ENCODE peak calls at places on chromosomes 7 and 10, in eight cellular contexts. One of them, this sample, is unnamed.

GRCh38 chr7:79495544-79496272 is 42.2 kb upstream of the MAGI2 start:
- DNase-seq in Ammon's horn: no peak
- DNase-seq in germinal center: no peak
- DNase-seq in activated effector memory CD4-positive, alpha-beta T cell treated with Interleukin-2 at 50 U/mL for 16 hours: no peak
- DNase-seq in ELF-1: no peak
- DNase-seq in stimulated activated CD8-positive, alpha-beta memory T cell treated with anti-CD3 and anti-CD28 coated beads, Interleukin-4, amount 100 ng/mL, for 4 hours: no peak
- DNase-seq in iris pigment epithelial cell: peak; percentile 91
- DNase-seq in AG04450: peak; percentile 59
- DNase-seq in this sample: no peak

GRCh38 chr10:79018591-79019011 is 50.2 kb upstream of the ZMIZ1 start:
- DNase-seq in ELF-1: no peak
- DNase-seq in germinal center: no peak
- DNase-seq in AG04450: peak; percentile 13
- DNase-seq in activated effector memory CD4-positive, alpha-beta T cell treated with Interleukin-2 at 50 U/mL for 16 hours: no peak
- DNase-seq in stimulated activated CD8-positive, alpha-beta memory T cell treated with anti-CD3 and anti-CD28 coated beads, Interleukin-4, amount 100 ng/mL, for 4 hours: no peak
- DNase-seq in iris pigment epithelial cell: peak; percentile 13
- DNase-seq in Ammon's horn: no peak
- DNase-seq in this sample: peak; percentile 21

GRCh38 chr10:128324058-128324457 is 197.8 kb upstream of the MKI67 start:
- DNase-seq in stimulated activated CD8-positive, alpha-beta memory T cell treated with anti-CD3 and anti-CD28 coated beads, Interleukin-4, amount 100 ng/mL, for 4 hours: no peak
- DNase-seq in Ammon's horn: peak; percentile 8
- DNase-seq in activated effector memory CD4-positive, alpha-beta T cell treated with Interleukin-2 at 50 U/mL for 16 hours: no peak
- DNase-seq in AG04450: no peak
- DNase-seq in ELF-1: peak; percentile 83
- DNase-seq in iris pigment epithelial cell: no peak
- DNase-seq in germinal center: no peak
- DNase-seq in this sample: no peak

GRCh38 chr10:117454502-117454901 is 79.3 kb upstream of the PDZD8 start:
- DNase-seq in germinal center: no peak
- DNase-seq in Ammon's horn: no peak
- DNase-seq in iris pigment epithelial cell: peak; percentile 67
- DNase-seq in ELF-1: no peak
- DNase-seq in stimulated activated CD8-positive, alpha-beta memory T cell treated with anti-CD3 and anti-CD28 coated beads, Interleukin-4, amount 100 ng/mL, for 4 hours: no peak
- DNase-seq in activated effector memory CD4-positive, alpha-beta T cell treated with Interleukin-2 at 50 U/mL for 16 hours: no peak
- DNase-seq in AG04450: no peak
- DNase-seq in this sample: no peak

GRCh38 chr10:11602357-11602756 is 9.1 kb downstream of the USP6NL start:
- DNase-seq in ELF-1: no peak
- DNase-seq in Ammon's horn: no peak
- DNase-seq in stimulated activated CD8-positive, alpha-beta memory T cell treated with anti-CD3 and anti-CD28 coated beads, Interleukin-4, amount 100 ng/mL, for 4 hours: no peak
- DNase-seq in activated effector memory CD4-positive, alpha-beta T cell treated with Interleukin-2 at 50 U/mL for 16 hours: no peak
- DNase-seq in germinal center: no peak
- DNase-seq in iris pigment epithelial cell: no peak
- DNase-seq in AG04450: no peak
- DNase-seq in this sample: no peak

GRCh38 chr7:130888468-130888867 is 154.5 kb upstream of the KLF14 start:
- DNase-seq in ELF-1: no peak
- DNase-seq in stimulated activated CD8-positive, alpha-beta memory T cell treated with anti-CD3 and anti-CD28 coated beads, Interleukin-4, amount 100 ng/mL, for 4 hours: no peak
- DNase-seq in AG04450: no peak
- DNase-seq in activated effector memory CD4-positive, alpha-beta T cell treated with Interleukin-2 at 50 U/mL for 16 hours: no peak
- DNase-seq in Ammon's horn: no peak
- DNase-seq in germinal center: no peak
- DNase-seq in iris pigment epithelial cell: no peak
- DNase-seq in this sample: no peak

GRCh38 chr7:17580141-17580540 is 281.7 kb downstream of the AHR start:
- DNase-seq in activated effector memory CD4-positive, alpha-beta T cell treated with Interleukin-2 at 50 U/mL for 16 hours: no peak
- DNase-seq in Ammon's horn: peak; percentile 54
- DNase-seq in germinal center: no peak
- DNase-seq in stimulated activated CD8-positive, alpha-beta memory T cell treated with anti-CD3 and anti-CD28 coated beads, Interleukin-4, amount 100 ng/mL, for 4 hours: no peak
- DNase-seq in AG04450: peak; percentile 48
- DNase-seq in ELF-1: no peak
- DNase-seq in iris pigment epithelial cell: peak; percentile 85
- DNase-seq in this sample: no peak

GRCh38 chr7:13742719-13743640 is 246.5 kb downstream of the ETV1 start:
- DNase-seq in AG04450: peak; percentile 20
- DNase-seq in stimulated activated CD8-positive, alpha-beta memory T cell treated with anti-CD3 and anti-CD28 coated beads, Interleukin-4, amount 100 ng/mL, for 4 hours: no peak
- DNase-seq in iris pigment epithelial cell: peak; percentile 75
- DNase-seq in germinal center: no peak
- DNase-seq in ELF-1: no peak
- DNase-seq in Ammon's horn: peak; percentile 84
- DNase-seq in activated effector memory CD4-positive, alpha-beta T cell treated with Interleukin-2 at 50 U/mL for 16 hours: no peak
- DNase-seq in this sample: no peak

GRCh38 chr10:103833731-103834365 is 21.5 kb downstream of the SH3PXD2A start:
- DNase-seq in AG04450: no peak
- DNase-seq in activated effector memory CD4-positive, alpha-beta T cell treated with Interleukin-2 at 50 U/mL for 16 hours: no peak
- DNase-seq in ELF-1: peak; percentile 76
- DNase-seq in stimulated activated CD8-positive, alpha-beta memory T cell treated with anti-CD3 and anti-CD28 coated beads, Interleukin-4, amount 100 ng/mL, for 4 hours: no peak
- DNase-seq in Ammon's horn: peak; percentile 54
- DNase-seq in germinal center: no peak
- DNase-seq in iris pigment epithelial cell: no peak
- DNase-seq in this sample: peak; percentile 75

GRCh38 chr7:63925626-63926460 is 72.8 kb upstream of the ZNF722 start:
- DNase-seq in activated effector memory CD4-positive, alpha-beta T cell treated with Interleukin-2 at 50 U/mL for 16 hours: peak; percentile 85
- DNase-seq in ELF-1: peak; percentile 4
- DNase-seq in germinal center: peak; percentile 68
- DNase-seq in Ammon's horn: peak; percentile 96
- DNase-seq in iris pigment epithelial cell: peak; percentile 12
- DNase-seq in stimulated activated CD8-positive, alpha-beta memory T cell treated with anti-CD3 and anti-CD28 coated beads, Interleukin-4, amount 100 ng/mL, for 4 hours: peak; percentile 77
- DNase-seq in AG04450: no peak
- DNase-seq in this sample: peak; percentile 97

GRCh38 chr10:636769-637168 is 52.7 kb downstream of the DIP2C start:
- DNase-seq in Ammon's horn: no peak
- DNase-seq in activated effector memory CD4-positive, alpha-beta T cell treated with Interleukin-2 at 50 U/mL for 16 hours: no peak
- DNase-seq in AG04450: no peak
- DNase-seq in germinal center: no peak
- DNase-seq in ELF-1: no peak
- DNase-seq in stimulated activated CD8-positive, alpha-beta memory T cell treated with anti-CD3 and anti-CD28 coated beads, Interleukin-4, amount 100 ng/mL, for 4 hours: no peak
- DNase-seq in iris pigment epithelial cell: no peak
- DNase-seq in this sample: no peak

GRCh38 chr10:17793041-17793440 is 16.1 kb upstream of the MRC1 start:
- DNase-seq in ELF-1: no peak
- DNase-seq in Ammon's horn: no peak
- DNase-seq in activated effector memory CD4-positive, alpha-beta T cell treated with Interleukin-2 at 50 U/mL for 16 hours: no peak
- DNase-seq in iris pigment epithelial cell: no peak
- DNase-seq in AG04450: no peak
- DNase-seq in stimulated activated CD8-positive, alpha-beta memory T cell treated with anti-CD3 and anti-CD28 coated beads, Interleukin-4, amount 100 ng/mL, for 4 hours: no peak
- DNase-seq in germinal center: no peak
- DNase-seq in this sample: no peak

GRCh38 chr7:70352088-70352487 is 753.8 kb downstream of the AUTS2 start:
- DNase-seq in Ammon's horn: no peak
- DNase-seq in stimulated activated CD8-positive, alpha-beta memory T cell treated with anti-CD3 and anti-CD28 coated beads, Interleukin-4, amount 100 ng/mL, for 4 hours: no peak
- DNase-seq in iris pigment epithelial cell: no peak
- DNase-seq in AG04450: no peak
- DNase-seq in ELF-1: no peak
- DNase-seq in germinal center: no peak
- DNase-seq in activated effector memory CD4-positive, alpha-beta T cell treated with Interleukin-2 at 50 U/mL for 16 hours: no peak
- DNase-seq in this sample: no peak

GRCh38 chr10:61900829-61901783 is at the start of gene ARID5B:
- DNase-seq in germinal center: peak; percentile 53
- DNase-seq in stimulated activated CD8-positive, alpha-beta memory T cell treated with anti-CD3 and anti-CD28 coated beads, Interleukin-4, amount 100 ng/mL, for 4 hours: no peak
- DNase-seq in ELF-1: no peak
- DNase-seq in iris pigment epithelial cell: peak; percentile 79
- DNase-seq in AG04450: no peak
- DNase-seq in Ammon's horn: peak; percentile 70
- DNase-seq in activated effector memory CD4-positive, alpha-beta T cell treated with Interleukin-2 at 50 U/mL for 16 hours: peak; percentile 18
- DNase-seq in this sample: peak; percentile 54

GRCh38 chr10:115937756-115938032 is 335.3 kb downstream of the GFRA1 start:
- DNase-seq in germinal center: no peak
- DNase-seq in activated effector memory CD4-positive, alpha-beta T cell treated with Interleukin-2 at 50 U/mL for 16 hours: no peak
- DNase-seq in iris pigment epithelial cell: no peak
- DNase-seq in ELF-1: no peak
- DNase-seq in stimulated activated CD8-positive, alpha-beta memory T cell treated with anti-CD3 and anti-CD28 coated beads, Interleukin-4, amount 100 ng/mL, for 4 hours: no peak
- DNase-seq in AG04450: no peak
- DNase-seq in Ammon's horn: no peak
- DNase-seq in this sample: no peak

GRCh38 chr7:105837765-105838241 is 38.6 kb downstream of the ATXN7L1 start:
- DNase-seq in iris pigment epithelial cell: no peak
- DNase-seq in germinal center: no peak
- DNase-seq in stimulated activated CD8-positive, alpha-beta memory T cell treated with anti-CD3 and anti-CD28 coated beads, Interleukin-4, amount 100 ng/mL, for 4 hours: no peak
- DNase-seq in AG04450: no peak
- DNase-seq in Ammon's horn: peak; percentile 54
- DNase-seq in activated effector memory CD4-positive, alpha-beta T cell treated with Interleukin-2 at 50 U/mL for 16 hours: no peak
- DNase-seq in ELF-1: no peak
- DNase-seq in this sample: no peak

GRCh38 chr7:44705434-44705833 is 43.2 kb upstream of the ZMIZ2 start:
- DNase-seq in ELF-1: no peak
- DNase-seq in Ammon's horn: no peak
- DNase-seq in iris pigment epithelial cell: no peak
- DNase-seq in activated effector memory CD4-positive, alpha-beta T cell treated with Interleukin-2 at 50 U/mL for 16 hours: no peak
- DNase-seq in germinal center: no peak
- DNase-seq in stimulated activated CD8-positive, alpha-beta memory T cell treated with anti-CD3 and anti-CD28 coated beads, Interleukin-4, amount 100 ng/mL, for 4 hours: no peak
- DNase-seq in AG04450: no peak
- DNase-seq in this sample: no peak

GRCh38 chr7:50855526-50855925 is 72.8 kb upstream of the GRB10 start:
- DNase-seq in activated effector memory CD4-positive, alpha-beta T cell treated with Interleukin-2 at 50 U/mL for 16 hours: no peak
- DNase-seq in germinal center: no peak
- DNase-seq in AG04450: no peak
- DNase-seq in Ammon's horn: no peak
- DNase-seq in iris pigment epithelial cell: no peak
- DNase-seq in stimulated activated CD8-positive, alpha-beta memory T cell treated with anti-CD3 and anti-CD28 coated beads, Interleukin-4, amount 100 ng/mL, for 4 hours: no peak
- DNase-seq in ELF-1: no peak
- DNase-seq in this sample: no peak

GRCh38 chr7:23530355-23530754 is 1.4 kb downstream of the TRA2A start:
- DNase-seq in AG04450: no peak
- DNase-seq in Ammon's horn: peak; percentile 6
- DNase-seq in iris pigment epithelial cell: peak; percentile 43
- DNase-seq in activated effector memory CD4-positive, alpha-beta T cell treated with Interleukin-2 at 50 U/mL for 16 hours: no peak
- DNase-seq in germinal center: peak; percentile 71
- DNase-seq in stimulated activated CD8-positive, alpha-beta memory T cell treated with anti-CD3 and anti-CD28 coated beads, Interleukin-4, amount 100 ng/mL, for 4 hours: peak; percentile 10
- DNase-seq in ELF-1: peak; percentile 43
- DNase-seq in this sample: no peak

GRCh38 chr7:31054608-31055273 is 2.6 kb downstream of the ADCYAP1R1 start:
- DNase-seq in iris pigment epithelial cell: no peak
- DNase-seq in AG04450: no peak
- DNase-seq in germinal center: no peak
- DNase-seq in Ammon's horn: no peak
- DNase-seq in stimulated activated CD8-positive, alpha-beta memory T cell treated with anti-CD3 and anti-CD28 coated beads, Interleukin-4, amount 100 ng/mL, for 4 hours: no peak
- DNase-seq in activated effector memory CD4-positive, alpha-beta T cell treated with Interleukin-2 at 50 U/mL for 16 hours: no peak
- DNase-seq in ELF-1: no peak
- DNase-seq in this sample: no peak

GRCh38 chr10:31142026-31142425 is 110.4 kb upstream of the ZNF438 start:
- DNase-seq in stimulated activated CD8-positive, alpha-beta memory T cell treated with anti-CD3 and anti-CD28 coated beads, Interleukin-4, amount 100 ng/mL, for 4 hours: no peak
- DNase-seq in germinal center: no peak
- DNase-seq in activated effector memory CD4-positive, alpha-beta T cell treated with Interleukin-2 at 50 U/mL for 16 hours: no peak
- DNase-seq in AG04450: no peak
- DNase-seq in iris pigment epithelial cell: peak; percentile 81
- DNase-seq in Ammon's horn: no peak
- DNase-seq in ELF-1: no peak
- DNase-seq in this sample: no peak

GRCh38 chr10:58508316-58508715 is 4.4 kb upstream of the BICC1 start:
- DNase-seq in activated effector memory CD4-positive, alpha-beta T cell treated with Interleukin-2 at 50 U/mL for 16 hours: no peak
- DNase-seq in ELF-1: no peak
- DNase-seq in germinal center: no peak
- DNase-seq in stimulated activated CD8-positive, alpha-beta memory T cell treated with anti-CD3 and anti-CD28 coated beads, Interleukin-4, amount 100 ng/mL, for 4 hours: no peak
- DNase-seq in Ammon's horn: no peak
- DNase-seq in AG04450: peak; percentile 76
- DNase-seq in iris pigment epithelial cell: peak; percentile 73
- DNase-seq in this sample: no peak

GRCh38 chr7:31883761-31884164 is 186.4 kb downstream of the PDE1C start:
- DNase-seq in AG04450: no peak
- DNase-seq in ELF-1: no peak
- DNase-seq in germinal center: no peak
- DNase-seq in Ammon's horn: peak; percentile 86
- DNase-seq in stimulated activated CD8-positive, alpha-beta memory T cell treated with anti-CD3 and anti-CD28 coated beads, Interleukin-4, amount 100 ng/mL, for 4 hours: no peak
- DNase-seq in iris pigment epithelial cell: peak; percentile 77
- DNase-seq in activated effector memory CD4-positive, alpha-beta T cell treated with Interleukin-2 at 50 U/mL for 16 hours: no peak
- DNase-seq in this sample: peak; percentile 37

GRCh38 chr7:21023841-21024502 is 237.3 kb upstream of the SP8 start:
- DNase-seq in activated effector memory CD4-positive, alpha-beta T cell treated with Interleukin-2 at 50 U/mL for 16 hours: no peak
- DNase-seq in iris pigment epithelial cell: no peak
- DNase-seq in stimulated activated CD8-positive, alpha-beta memory T cell treated with anti-CD3 and anti-CD28 coated beads, Interleukin-4, amount 100 ng/mL, for 4 hours: no peak
- DNase-seq in Ammon's horn: no peak
- DNase-seq in ELF-1: no peak
- DNase-seq in AG04450: no peak
- DNase-seq in germinal center: no peak
- DNase-seq in this sample: no peak

GRCh38 chr7:33743594-33743993 is 161.7 kb upstream of the BMPER start:
- DNase-seq in iris pigment epithelial cell: peak; percentile 98
- DNase-seq in germinal center: no peak
- DNase-seq in ELF-1: no peak
- DNase-seq in Ammon's horn: no peak
- DNase-seq in stimulated activated CD8-positive, alpha-beta memory T cell treated with anti-CD3 and anti-CD28 coated beads, Interleukin-4, amount 100 ng/mL, for 4 hours: no peak
- DNase-seq in activated effector memory CD4-positive, alpha-beta T cell treated with Interleukin-2 at 50 U/mL for 16 hours: no peak
- DNase-seq in AG04450: peak; percentile 78
- DNase-seq in this sample: no peak